ENCODE peak calls at places on chromosomes 7 and 10, in seven cellular contexts. R, T, L, Q, C, S and W are unnamed samples.

GRCh38 chr7:37187179-37187578 is 261.5 kb downstream of the ELMO1 start:
- DNase-seq in R (no peak), T (no peak), L (no peak), Q (no peak), C (no peak), S (no peak), W (no peak)

GRCh38 chr10:128000660-128001059 is 93.8 kb downstream of the PTPRE start:
- DNase-seq in R (no peak), T (peak; percentile 86), L (peak; percentile 65), Q (no peak), C (no peak), S (peak; percentile 56), W (no peak)

GRCh38 chr10:43376828-43377227 is 5.4 kb downstream of the FXYD4 start:
- DNase-seq in R (no peak), T (no peak), L (no peak), Q (no peak), C (no peak), S (no peak), W (no peak)

GRCh38 chr7:77738382-77738781 is 42.1 kb downstream of the RSBN1L start:
- DNase-seq in R (no peak), T (no peak), L (no peak), Q (no peak), C (no peak), S (no peak), W (no peak)

GRCh38 chr10:28179490-28180099 is 123.3 kb downstream of the MPP7 start:
- DNase-seq in R (peak; percentile 69), T (no peak), L (peak; percentile 57), Q (peak; percentile 27), C (no peak), S (no peak), W (peak; percentile 70)

GRCh38 chr10:46523881-46524470 is 32.5 kb downstream of the GPRIN2 start:
- DNase-seq in R (peak; percentile 35), T (peak; percentile 42), L (peak; percentile 94), Q (no peak), C (no peak), S (peak; percentile 12), W (peak; percentile 94)

GRCh38 chr10:131803863-131804425 is 96.9 kb upstream of the PPP2R2D start:
- DNase-seq in R (no peak), T (no peak), L (no peak), Q (no peak), C (no peak), S (no peak), W (no peak)

GRCh38 chr10:48821692-48822091 is 117.9 kb downstream of the LRRC18 start:
- DNase-seq in R (no peak), T (no peak), L (peak; percentile 5), Q (no peak), C (no peak), S (no peak), W (no peak)

GRCh38 chr10:36423821-36424248 is 701.6 kb upstream of the ANKRD30A start:
- DNase-seq in R (no peak), T (no peak), L (no peak), Q (no peak), C (no peak), S (no peak), W (no peak)

GRCh38 chr7:85286449-85286848 is 99.6 kb upstream of the SEMA3D start:
- DNase-seq in R (no peak), T (no peak), L (no peak), Q (no peak), C (no peak), S (no peak), W (peak; percentile 2)

GRCh38 chr7:155422599-155423336 is 35.2 kb upstream of the EN2 start:
- DNase-seq in R (no peak), T (no peak), L (no peak), Q (no peak), C (no peak), S (no peak), W (no peak)

GRCh38 chr10:80516506-80517075 is 21.1 kb upstream of the SH2D4B start:
- DNase-seq in R (no peak), T (peak; percentile 18), L (no peak), Q (no peak), C (no peak), S (no peak), W (no peak)

GRCh38 chr7:28112883-28113540 is 67.6 kb downstream of the JAZF1 start:
- DNase-seq in R (no peak), T (peak; percentile 57), L (no peak), Q (peak; percentile 57), C (no peak), S (no peak), W (peak; percentile 47)

GRCh38 chr7:150404172-150404784 is 25.1 kb downstream of the ZNF775 start:
- DNase-seq in R (no peak), T (no peak), L (no peak), Q (no peak), C (no peak), S (no peak), W (no peak)

GRCh38 chr10:121426307-121426706 is 171.9 kb downstream of the FGFR2 start:
- DNase-seq in R (peak; percentile 52), T (no peak), L (no peak), Q (no peak), C (no peak), S (no peak), W (no peak)

DNA sequence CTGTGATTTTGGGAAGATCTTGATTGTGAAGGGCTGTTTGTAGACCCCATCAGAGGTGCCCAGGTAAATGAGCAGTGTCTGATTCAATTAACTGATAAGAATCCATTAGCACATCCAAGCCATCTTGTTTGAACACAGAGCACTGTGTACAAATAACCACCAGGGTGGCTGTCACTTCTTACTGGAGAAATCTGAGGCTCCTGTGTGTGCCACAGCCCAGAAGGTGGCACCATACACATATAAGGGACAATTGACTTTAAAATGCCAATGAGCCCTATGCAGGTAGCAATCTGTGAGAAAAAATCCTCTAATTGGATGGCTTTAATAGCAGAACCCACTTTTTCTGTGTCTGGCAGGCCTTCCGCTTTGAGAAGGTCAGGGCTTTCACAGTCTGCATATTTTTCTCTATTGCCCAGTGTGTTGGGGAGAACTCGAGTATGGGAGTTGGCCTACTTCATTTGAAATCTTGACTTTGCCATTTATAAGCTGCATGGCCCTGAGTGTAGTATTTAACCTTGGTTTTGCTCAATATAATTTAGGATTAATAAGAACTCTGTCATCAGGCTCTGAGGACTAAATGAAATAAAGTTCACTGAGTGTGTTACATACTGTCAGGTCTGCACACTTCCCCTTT is 517.4 kb downstream of the CCSER2 start:
- DNase-seq in R (peak; percentile 23), T (peak; percentile 41), L (no peak), Q (peak; percentile 23), C (no peak), S (no peak), W (no peak)
- TF ChIP-seq CTCF in R (peak; percentile 68), T (no peak), L (no peak), Q (peak; percentile 4), C (no peak), S (peak; percentile 69), W (no peak)

GRCh38 chr10:86177483-86178155 is 189.0 kb downstream of the GRID1 start:
- DNase-seq in R (no peak), T (no peak), L (no peak), Q (no peak), C (no peak), S (no peak), W (no peak)

GRCh38 chr10:86178401-86179142 is 188.0 kb downstream of the GRID1 start:
- DNase-seq in R (peak; percentile 4), T (no peak), L (no peak), Q (peak; percentile 55), C (peak; percentile 36), S (no peak), W (no peak)

GRCh38 chr10:86179961-86180360 is 186.6 kb downstream of the GRID1 start:
- DNase-seq in R (no peak), T (no peak), L (no peak), Q (no peak), C (no peak), S (no peak), W (no peak)

GRCh38 chr10:86180861-86181260 is 185.7 kb downstream of the GRID1 start:
- DNase-seq in R (no peak), T (no peak), L (no peak), Q (no peak), C (no peak), S (no peak), W (no peak)

DNA sequence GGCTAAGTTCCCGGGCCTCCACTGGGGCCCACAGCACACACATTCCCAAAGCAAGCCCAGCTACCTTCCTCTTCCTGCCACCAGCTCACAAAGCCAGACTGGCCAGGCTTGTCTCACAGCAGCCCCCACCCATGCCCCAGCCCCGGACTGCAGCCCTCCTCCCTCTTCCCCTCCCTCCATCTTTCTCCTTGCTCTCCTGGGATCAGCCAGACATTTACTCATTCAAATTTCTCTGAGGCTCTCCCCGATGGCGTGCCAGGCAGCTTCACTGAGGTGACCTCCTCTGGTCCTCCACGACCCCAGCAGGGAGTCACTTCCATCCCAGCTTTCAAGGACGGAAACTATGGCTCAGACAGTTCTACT is 187.5 kb downstream of the GRID1 start:
- DNase-seq in R (no peak), T (no peak), L (no peak), Q (no peak), C (no peak), S (no peak), W (no peak)
- H3K4me3 ChIP-seq in R (no peak overlapping the region), T (no peak overlapping the region), L (no peak overlapping the region), Q (no peak overlapping the region), C (no peak overlapping the region), S (no peak overlapping the region), W (no peak overlapping the region)

GRCh38 chr7:11473220-11473619 is 358.8 kb downstream of the THSD7A start:
- DNase-seq in R (no peak), T (no peak), L (no peak), Q (no peak), C (no peak), S (no peak), W (no peak)

GRCh38 chr7:11471255-11471654 is 360.7 kb downstream of the THSD7A start:
- DNase-seq in R (no peak), T (no peak), L (no peak), Q (no peak), C (no peak), S (no peak), W (no peak)

GRCh38 chr7:11472646-11473045 is 359.4 kb downstream of the THSD7A start:
- DNase-seq in R (no peak), T (no peak), L (no peak), Q (no peak), C (no peak), S (no peak), W (no peak)

GRCh38 chr7:11474902-11475585 is 357.0 kb downstream of the THSD7A start:
- DNase-seq in R (no peak), T (no peak), L (no peak), Q (no peak), C (no peak), S (no peak), W (no peak)

DNA sequence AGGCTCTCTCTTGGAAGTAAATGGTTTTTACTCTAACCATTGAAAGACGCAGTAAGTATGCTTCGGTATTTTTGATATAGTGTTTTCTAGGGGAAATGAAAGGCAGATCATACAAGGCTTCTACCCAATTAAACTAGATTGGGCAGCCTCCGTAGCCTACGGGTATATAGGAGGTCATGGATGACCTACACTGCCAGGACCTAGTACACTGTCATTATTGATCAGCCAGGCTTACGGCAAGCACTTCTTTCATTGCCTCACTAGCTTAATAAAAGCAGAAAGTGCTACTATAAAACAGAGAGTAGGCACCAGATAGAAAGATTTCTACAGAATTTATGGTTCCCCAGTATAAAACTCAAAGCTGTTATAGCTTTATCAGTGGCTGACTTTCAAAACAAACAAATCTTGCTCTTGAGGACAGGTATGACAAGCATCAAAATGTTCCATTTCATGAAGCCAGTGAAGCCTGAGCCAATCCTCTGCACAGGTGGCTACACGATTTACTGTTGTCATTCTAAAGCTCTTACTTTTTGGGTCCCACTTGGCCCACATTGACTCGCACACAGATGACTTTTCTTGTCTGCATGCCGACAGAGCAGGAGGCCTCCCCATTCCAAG is 358.1 kb downstream of the THSD7A start:
- DNase-seq in R (no peak), T (no peak), L (no peak), Q (no peak), C (no peak), S (no peak), W (no peak)
- TF ChIP-seq CTCF in R (no peak), T (no peak), L (no peak), Q (no peak), C (no peak), S (no peak), W (no peak)

GRCh38 chr7:22992874-22993840 is 20.8 kb downstream of the HYCC1 start:
- DNase-seq in R (no peak), T (no peak), L (peak; percentile 16), Q (no peak), C (no peak), S (no peak), W (no peak)
- H3K4me3 ChIP-seq in R (no peak overlapping the region), T (no peak overlapping the region), L (no peak overlapping the region), Q (no peak overlapping the region), C (no peak overlapping the region), S (no peak overlapping the region), W (no peak overlapping the region)